ENCODE peak calls at places on chromosomes 6 and 20, in seven cellular contexts. N is aorta; E is activated naive CD8-positive, alpha-beta T cell treated with anti-CD3 and anti-CD28 coated beads, Interleukin-2, amount 50 U/mL, for 24 hours; R is body of pancreas; M is left cardiac atrium; Z is foreskin keratinocyte; T is right cardiac atrium. X is an unnamed sample.

GRCh38 chr6:39553811-39554802 is 171.1 kb downstream of the KIF6 start:
- ATAC-seq in N (peak), M (peak), E (no peak), T (peak), Z (no peak), R (no peak), X (peak)

GRCh38 chr6:137297887-137298286 is 78.7 kb upstream of the IFNGR1 start:
- ATAC-seq in R (no peak), M (no peak), T (no peak), N (no peak), Z (peak), E (no peak), X (no peak)

GRCh38 chr6:35024601-35025054 is 116.5 kb downstream of the TCP11 start:
- ATAC-seq in T (peak), M (peak), R (peak), Z (peak), N (peak), E (no peak), X (no peak)

GRCh38 chr6:159976844-159977241 is 8.0 kb downstream of the IGF2R start:
- ATAC-seq in Z (no peak), E (peak), N (no peak), R (no peak), M (no peak), T (no peak), X (no peak)

GRCh38 chr6:63859520-63859919 is 223.9 kb downstream of the PHF3 start:
- ATAC-seq in E (no peak), T (no peak), Z (no peak), R (no peak), M (no peak), N (no peak), X (no peak)

GRCh38 chr6:42378125-42378524 is 73.6 kb downstream of the TRERF1 start:
- ATAC-seq in Z (no peak), M (no peak), R (no peak), E (peak), N (no peak), T (no peak), X (no peak)

GRCh38 chr6:87908978-87909802 is 138.5 kb upstream of the SPACA1 start:
- ATAC-seq in E (peak), T (peak), Z (no peak), M (no peak), N (no peak), R (no peak), X (no peak)

GRCh38 chr20:63708301-63709148 is 686 bp downstream of the ZGPAT start:
- ATAC-seq in N (no peak), T (no peak), Z (no peak), M (peak), R (no peak), E (peak), X (peak)

GRCh38 chr20:515696-516095 is 27.9 kb downstream of the CSNK2A1 start:
- ATAC-seq in R (no peak), N (no peak), Z (no peak), M (no peak), T (no peak), E (no peak), X (no peak)

GRCh38 chr6:136737343-136738177 is 54.7 kb downstream of the MAP3K5 start:
- ATAC-seq in N (peak), E (no peak), M (peak), T (peak), R (peak), Z (no peak), X (no peak)

GRCh38 chr6:140779341-140779740 is 1353.4 kb upstream of the GJE1 start:
- ATAC-seq in N (no peak), Z (peak), T (no peak), R (no peak), E (no peak), M (no peak), X (no peak)

GRCh38 chr6:42071881-42072583 is 21.7 kb downstream of the TAF8 start:
- ATAC-seq in E (no peak), Z (no peak), N (no peak), R (no peak), T (no peak), M (no peak), X (no peak)

GRCh38 chr20:40961686-40962640 is 66.7 kb upstream of the TOP1 start:
- ATAC-seq in T (no peak), E (peak), R (no peak), Z (peak), M (no peak), N (no peak), X (no peak)

GRCh38 chr6:52377538-52378221 is 15.7 kb downstream of the PAQR8 start:
- ATAC-seq in M (no peak), T (no peak), N (no peak), Z (no peak), E (no peak), R (no peak), X (no peak)

GRCh38 chr6:170584181-170584953 is at the start of gene PDCD2:
- ATAC-seq in N (peak), R (peak), T (peak), Z (peak), M (peak), E (peak), X (peak)

GRCh38 chr6:37187321-37188022 is 17.5 kb downstream of the PIM1 start:
- ATAC-seq in T (peak), M (no peak), E (no peak), N (no peak), Z (no peak), R (no peak), X (no peak)

GRCh38 chr6:240151-240550 is 52.1 kb upstream of the DUSP22 start:
- ATAC-seq in T (no peak), N (no peak), R (no peak), E (no peak), M (no peak), Z (no peak), X (no peak)

GRCh38 chr6:34375833-34376232 is 16.6 kb downstream of the NUDT3 start:
- ATAC-seq in E (no peak), N (no peak), M (no peak), T (no peak), R (no peak), Z (no peak), X (no peak)

GRCh38 chr20:31842471-31843157 is 2.8 kb downstream of the FOXS1 start:
- ATAC-seq in M (peak), N (peak), R (peak), Z (no peak), E (no peak), T (peak), X (no peak)

GRCh38 chr20:32983459-32984112 is 20.6 kb downstream of the SUN5 start:
- ATAC-seq in R (no peak), T (no peak), Z (no peak), M (no peak), E (no peak), N (no peak), X (no peak)